ENCODE peak calls at places on chromosome 4, in seven cellular contexts. H is SK-N-SH, Y is fibroblast of the aortic adventitia, Q is cardiac muscle cell, S is mammary epithelial cell, R is uterus, T is HFF-Myc. O is an unnamed sample.

GRCh38 chr4:1809754-1810502 is 16.8 kb downstream of the FGFR3 start:
- DNase-seq in H (peak; percentile 96), Y (peak; percentile 55), Q (peak; percentile 69), S (peak; percentile 37), T (peak; percentile 25), R (peak; percentile 37), O (peak; percentile 56)

GRCh38 chr4:56440983-56441382 is 4.9 kb downstream of the PAICS start:
- DNase-seq in S (no peak), R (no peak), H (no peak), Y (no peak), T (no peak), Q (no peak), O (no peak)

GRCh38 chr4:137124278-137124932 is 407.9 kb downstream of the PCDH18 start:
- DNase-seq in Y (peak; percentile 85), T (peak; percentile 74), S (peak; percentile 53), Q (peak; percentile 82), R (no peak), H (peak; percentile 42), O (peak; percentile 80)

GRCh38 chr4:186900232-186900900 is 176.7 kb upstream of the FAT1 start:
- DNase-seq in T (no peak), S (peak; percentile 68), H (no peak), R (no peak), Y (peak; percentile 55), Q (peak; percentile 75), O (peak; percentile 77)

GRCh38 chr4:95181446-95182306 is 367.1 kb downstream of the UNC5C start:
- DNase-seq in Q (peak; percentile 19), R (no peak), H (peak; percentile 52), Y (no peak), S (no peak), T (no peak), O (no peak)

GRCh38 chr4:77564231-77564630 is 41.4 kb upstream of the CXCL13 start:
- DNase-seq in S (no peak), Y (no peak), R (no peak), Q (peak; percentile 86), H (no peak), T (no peak), O (peak; percentile 35)

GRCh38 chr4:122758033-122758432 is 25.5 kb downstream of the BBS12 start:
- DNase-seq in R (no peak), S (no peak), Q (peak; percentile 58), Y (peak; percentile 78), H (peak; percentile 39), T (no peak), O (peak; percentile 67)

GRCh38 chr4:26273308-26273980 is 47.4 kb upstream of the RBPJ start:
- DNase-seq in H (no peak), Y (no peak), T (no peak), Q (no peak), R (peak; percentile 37), S (no peak), O (no peak)

GRCh38 chr4:133152330-133152791 is 3.3 kb downstream of the PCDH10 start:
- DNase-seq in H (no peak), S (no peak), R (no peak), Q (peak; percentile 28), T (no peak), Y (no peak), O (no peak)

GRCh38 chr4:141635726-141636076 is 682 bp upstream of the IL15 start:
- DNase-seq in Q (no peak), S (no peak), R (no peak), H (no peak), T (no peak), Y (no peak), O (no peak)

GRCh38 chr4:55793479-55793878 is 26.1 kb upstream of the EXOC1L start:
- DNase-seq in T (no peak), R (no peak), Q (no peak), S (no peak), H (peak; percentile 23), Y (no peak), O (no peak)

GRCh38 chr4:88054909-88055308 is 47.5 kb downstream of the PKD2 start:
- DNase-seq in H (peak; percentile 20), S (peak; percentile 39), Y (peak; percentile 69), T (peak; percentile 20), Q (peak; percentile 59), R (no peak), O (peak; percentile 66)

GRCh38 chr4:14415146-14415545 is 587.1 kb upstream of the CPEB2 start:
- DNase-seq in Y (peak; percentile 57), T (no peak), R (no peak), Q (peak; percentile 65), S (peak; percentile 25), H (no peak), O (peak; percentile 19)

GRCh38 chr4:180542445-180543100 is 1700.6 kb upstream of the TENM3 start:
- DNase-seq in T (no peak), S (peak; percentile 72), Y (no peak), Q (peak; percentile 26), R (no peak), H (no peak), O (no peak)

GRCh38 chr4:10336471-10336870 is 120.8 kb downstream of the ZNF518B start:
- DNase-seq in T (no peak), R (no peak), Y (peak; percentile 12), S (peak; percentile 89), H (no peak), Q (no peak), O (no peak)

GRCh38 chr4:106671711-106672110 is 303.1 kb upstream of the GIMD1 start:
- DNase-seq in Y (no peak), H (no peak), S (peak; percentile 10), T (no peak), R (no peak), Q (no peak), O (no peak)

GRCh38 chr4:23857353-23857752 is 32.5 kb downstream of the PPARGC1A start:
- DNase-seq in Y (peak; percentile 11), R (no peak), Q (peak; percentile 56), T (no peak), S (peak; percentile 9), H (no peak), O (peak; percentile 33)
- TF ChIP-seq CTCF in Y (no peak), R (peak; percentile 7), Q (peak; percentile 30), T (no peak), S (peak; percentile 9), H (peak; percentile 25), O (peak; percentile 23)

GRCh38 chr4:76559236-76560071 is 124.4 kb downstream of the SHROOM3 start:
- DNase-seq in S (no peak), T (no peak), R (no peak), Y (no peak), Q (no peak), H (no peak), O (no peak)
- H3K4me3 ChIP-seq in S (no peak overlapping the region), T (no peak overlapping the region), R (no peak overlapping the region), Y (no peak overlapping the region), Q (no peak overlapping the region), H (no peak overlapping the region), O (no peak overlapping the region)

DNA sequence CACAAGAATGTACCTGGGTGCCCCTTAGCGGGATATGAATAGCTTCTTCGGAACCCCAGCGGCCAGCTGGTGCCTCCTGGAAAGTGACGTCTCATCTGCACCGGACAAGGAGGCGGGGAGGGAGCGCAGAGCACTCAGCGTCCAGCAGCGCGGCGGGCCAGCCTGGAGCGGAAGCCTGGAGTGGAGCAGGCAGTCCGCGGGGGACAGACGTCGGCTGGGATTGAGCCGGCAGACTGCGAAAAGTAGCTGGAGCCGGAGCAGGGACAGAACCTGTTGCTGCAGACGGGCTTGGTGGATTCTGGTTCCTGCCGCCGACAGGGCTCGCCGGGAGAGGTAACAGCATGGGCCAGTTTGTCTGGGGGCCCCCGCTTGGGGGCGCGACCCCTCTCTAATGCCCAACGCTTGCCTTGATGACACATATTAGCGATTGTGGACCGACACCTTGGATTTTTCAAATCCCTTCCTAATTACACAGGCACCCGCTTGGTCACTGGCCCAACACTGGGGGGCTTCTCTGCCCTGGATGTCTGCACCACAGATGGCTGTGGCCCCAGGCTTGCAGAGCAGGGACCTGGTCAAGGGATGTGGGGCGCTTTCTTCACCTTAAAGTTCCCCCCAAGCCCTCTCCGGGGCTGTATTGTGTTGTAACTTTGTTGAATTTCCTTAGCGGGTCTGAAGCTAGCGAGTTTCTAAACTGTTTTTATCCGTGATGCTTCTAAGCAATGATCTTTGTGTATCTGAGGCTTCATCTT is at the start of gene NPFFR2:
- DNase-seq in Q (peak; percentile 25), T (no peak), Y (peak; percentile 2), R (no peak), S (peak; percentile 2), H (peak; percentile 62), O (peak; percentile 6)
- TF ChIP-seq CTCF in Q (no peak), T (no peak), Y (no peak), R (no peak), S (no peak), H (no peak), O (no peak)

GRCh38 chr4:102503301-102503746 is 2.2 kb downstream of the NFKB1 start:
- DNase-seq in S (no peak), R (no peak), Q (no peak), Y (no peak), H (peak; percentile 14), T (no peak), O (no peak)

GRCh38 chr4:102503831-102504786 is 3.0 kb downstream of the NFKB1 start:
- DNase-seq in Q (no peak), Y (no peak), T (no peak), H (no peak), R (no peak), S (no peak), O (no peak)

GRCh38 chr4:102506523-102506922 is 5.4 kb downstream of the NFKB1 start:
- DNase-seq in T (no peak), H (no peak), Y (no peak), S (no peak), R (no peak), Q (no peak), O (no peak)

GRCh38 chr4:102505708-102506107 is 4.5 kb downstream of the NFKB1 start:
- DNase-seq in T (no peak), S (no peak), Q (no peak), R (no peak), Y (no peak), H (no peak), O (no peak)

GRCh38 chr4:102504941-102505340 is 3.8 kb downstream of the NFKB1 start:
- DNase-seq in R (no peak), T (no peak), Y (no peak), Q (no peak), H (no peak), S (no peak), O (no peak)
- H3K4me3 ChIP-seq in R (no peak overlapping the region), T (no peak overlapping the region), Y (no peak overlapping the region), Q (no peak overlapping the region), H (no peak overlapping the region), S (peak overlapping the region; percentile 20), O (no peak overlapping the region)